ENCODE peak calls at places on chromosomes 12 and 14, in seven cellular contexts. J, M, Z, U, Q, P and G are unnamed samples.

GRCh38 chr12:12804432-12804886 is 8.7 kb upstream of the DDX47 start:
- DNase-seq in J (peak), M (no peak), Z (no peak), U (no peak), Q (peak), P (no peak), G (peak)

GRCh38 chr12:112838731-112839130 is 47.2 kb downstream of the RPH3A start:
- DNase-seq in J (no peak), M (no peak), Z (no peak), U (no peak), Q (no peak), P (no peak), G (no peak)

GRCh38 chr12:80849367-80849766 is 88.4 kb downstream of the LIN7A start:
- DNase-seq in J (no peak), M (no peak), Z (no peak), U (no peak), Q (no peak), P (no peak), G (no peak)

GRCh38 chr12:75978677-75979076 is 52.9 kb downstream of the PHLDA1 start:
- DNase-seq in J (no peak), M (no peak), Z (no peak), U (no peak), Q (no peak), P (no peak), G (no peak)

GRCh38 chr12:2944401-2945047 is 14.7 kb upstream of the TEAD4 start:
- DNase-seq in J (no peak), M (peak), Z (peak), U (peak), Q (peak), P (peak), G (peak)

GRCh38 chr12:2959194-2959507 is at the start of gene TEAD4:
- DNase-seq in J (peak), M (peak), Z (peak), U (peak), Q (peak), P (no peak), G (peak)

GRCh38 chr12:12734561-12735071 is 17.4 kb downstream of the CDKN1B start:
- DNase-seq in J (peak), M (no peak), Z (no peak), U (peak), Q (no peak), P (no peak), G (peak)

GRCh38 chr12:868722-869121 is 80.8 kb downstream of the RAD52 start:
- DNase-seq in J (no peak), M (no peak), Z (no peak), U (no peak), Q (no peak), P (no peak), G (no peak)

GRCh38 chr14:106491851-106492250 is 965.5 kb downstream of the TMEM121 start:
- DNase-seq in J (no peak), M (no peak), Z (no peak), U (no peak), Q (no peak), P (no peak), G (no peak)

GRCh38 chr14:75991753-75992152 is 6.2 kb downstream of the IFT43 start:
- DNase-seq in J (peak), M (no peak), Z (no peak), U (peak), Q (peak), P (no peak), G (peak)

GRCh38 chr12:89468648-89469326 is 55.8 kb downstream of the GALNT4 start:
- DNase-seq in J (no peak), M (no peak), Z (no peak), U (no peak), Q (no peak), P (no peak), G (no peak)

GRCh38 chr14:54786816-54787215 is 115.8 kb downstream of the GCH1 start:
- DNase-seq in J (no peak), M (peak), Z (no peak), U (no peak), Q (no peak), P (no peak), G (no peak)

GRCh38 chr12:62332598-62332997 is 72.4 kb downstream of the USP15 start:
- DNase-seq in J (peak), M (no peak), Z (no peak), U (peak), Q (peak), P (no peak), G (peak)

GRCh38 chr14:91482278-91483023 is 27.7 kb downstream of the PPP4R3A start:
- DNase-seq in J (peak), M (no peak), Z (no peak), U (no peak), Q (peak), P (no peak), G (peak)

GRCh38 chr12:108635201-108635996 is 1.7 kb upstream of the SELPLG start:
- DNase-seq in J (peak), M (no peak), Z (peak), U (peak), Q (no peak), P (peak), G (no peak)

GRCh38 chr12:106066051-106066705 is 72.6 kb downstream of the NUAK1 start:
- DNase-seq in J (no peak), M (no peak), Z (no peak), U (no peak), Q (no peak), P (no peak), G (peak)

GRCh38 chr12:72330291-72330690 is 58.1 kb downstream of the TRHDE start:
- DNase-seq in J (no peak), M (no peak), Z (no peak), U (no peak), Q (no peak), P (no peak), G (peak)

GRCh38 chr12:89571481-89572190 is 45.8 kb upstream of the POC1B start:
- DNase-seq in J (peak), M (no peak), Z (no peak), U (peak), Q (peak), P (no peak), G (peak)

GRCh38 chr14:68977137-68977740 is 1.9 kb downstream of the ACTN1 start:
- DNase-seq in J (no peak), M (no peak), Z (no peak), U (no peak), Q (no peak), P (no peak), G (no peak)

GRCh38 chr12:52741378-52742195 is 35.6 kb downstream of the KRT76 start:
- DNase-seq in J (peak), M (peak), Z (peak), U (peak), Q (peak), P (peak), G (peak)

GRCh38 chr14:54782803-54783659 is 119.6 kb downstream of the GCH1 start:
- DNase-seq in J (no peak), M (peak), Z (peak), U (no peak), Q (no peak), P (no peak), G (no peak)

GRCh38 chr14:71491925-71492324 is 440.3 kb upstream of the RGS6 start:
- DNase-seq in J (peak), M (no peak), Z (no peak), U (no peak), Q (no peak), P (no peak), G (no peak)

GRCh38 chr14:96204151-96205058 is at the start of gene BDKRB2:
- DNase-seq in J (peak), M (peak), Z (no peak), U (peak), Q (peak), P (no peak), G (peak)

GRCh38 chr12:131137836-131138637 is 184.3 kb downstream of the ADGRD1 start:
- DNase-seq in J (peak), M (no peak), Z (no peak), U (no peak), Q (peak), P (no peak), G (no peak)

GRCh38 chr14:102427642-102428041 is 64.9 kb downstream of the TECPR2 start:
- DNase-seq in J (no peak), M (no peak), Z (no peak), U (no peak), Q (no peak), P (no peak), G (no peak)

GRCh38 chr14:89669209-89669608 is 252.2 kb upstream of the FOXN3 start:
- DNase-seq in J (no peak), M (peak), Z (no peak), U (no peak), Q (no peak), P (no peak), G (no peak)

GRCh38 chr14:25431211-25432076 is 381.5 kb upstream of the STXBP6 start:
- DNase-seq in J (no peak), M (no peak), Z (peak), U (no peak), Q (no peak), P (no peak), G (no peak)

GRCh38 chr12:131351319-131352028 is 359.4 kb upstream of the SFSWAP start:
- DNase-seq in J (no peak), M (no peak), Z (no peak), U (no peak), Q (no peak), P (no peak), G (no peak)

GRCh38 chr12:121697093-121697698 is 15.4 kb upstream of the TMEM120B start:
- DNase-seq in J (peak), M (no peak), Z (peak), U (peak), Q (peak), P (no peak), G (peak)